ENCODE peak calls at places on chromosomes 4 and X, in six cellular contexts. C, F, U, R, G and O are unnamed samples.

GRCh38 chr4:155033604-155034003 is 174.8 kb upstream of the NPY2R start:
- DNase-seq in C (no peak), F (no peak), U (no peak), R (no peak), G (no peak), O (no peak)

GRCh38 chr4:182126567-182126966 is 116.6 kb upstream of the TENM3 start:
- DNase-seq in C (peak; percentile 60), F (no peak), U (no peak), R (no peak), G (no peak), O (no peak)

GRCh38 chr4:22643952-22644351 is 48.8 kb upstream of the GBA3 start:
- DNase-seq in C (no peak), F (no peak), U (no peak), R (no peak), G (no peak), O (no peak)

GRCh38 chr4:33283818-33284217 is 2563.6 kb downstream of the PCDH7 start:
- DNase-seq in C (no peak), F (no peak), U (no peak), R (no peak), G (no peak), O (no peak)

GRCh38 chrX:138849521-138849920 is 138.0 kb upstream of the FGF13 start:
- DNase-seq in C (no peak), F (no peak), U (no peak), R (no peak), G (no peak), O (no peak)

GRCh38 chr4:107824367-107825071 is at the start of gene SGMS2:
- DNase-seq in C (peak; percentile 84), F (peak; percentile 62), U (peak; percentile 69), R (peak; percentile 91), G (no peak), O (peak; percentile 95)

GRCh38 chrX:72027024-72027913 is 104.4 kb downstream of the RTL5 start:
- DNase-seq in C (no peak), F (no peak), U (peak; percentile 10), R (no peak), G (no peak), O (no peak)

GRCh38 chr4:38366451-38366850 is 297.5 kb upstream of the KLF3 start:
- DNase-seq in C (no peak), F (no peak), U (no peak), R (no peak), G (no peak), O (no peak)

GRCh38 chrX:4935846-4936245 is 1222.4 kb upstream of the PRKX start:
- DNase-seq in C (no peak), F (no peak), U (no peak), R (peak; percentile 6), G (no peak), O (peak; percentile 45)

DNA sequence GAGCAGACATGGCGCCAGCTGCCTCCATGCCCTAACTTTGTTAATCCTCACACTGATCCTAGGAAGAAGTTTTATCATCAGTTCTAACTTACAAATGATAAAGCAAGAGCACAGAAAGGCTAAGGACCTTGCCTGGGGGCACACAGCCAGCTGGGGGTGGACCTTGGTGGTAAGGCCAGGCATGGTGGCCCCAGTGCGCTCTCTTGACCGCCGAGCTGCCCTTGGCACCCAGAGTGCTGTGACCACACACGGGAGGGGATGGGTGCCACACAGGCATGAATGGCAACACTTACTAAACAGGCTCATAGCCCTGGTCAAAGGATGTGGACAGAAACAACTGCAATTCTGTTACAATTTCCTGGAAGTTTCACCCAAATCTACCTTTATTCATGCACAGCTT is 45.0 kb downstream of the ACOX3 start:
- DNase-seq in C (no peak), F (no peak), U (no peak), R (no peak), G (no peak), O (no peak)
- H3K14ac ChIP-seq in C (no peak overlapping the region), F (no peak overlapping the region), U (no peak overlapping the region), R (no peak overlapping the region), G (no peak overlapping the region), O (no peak overlapping the region)

DNA sequence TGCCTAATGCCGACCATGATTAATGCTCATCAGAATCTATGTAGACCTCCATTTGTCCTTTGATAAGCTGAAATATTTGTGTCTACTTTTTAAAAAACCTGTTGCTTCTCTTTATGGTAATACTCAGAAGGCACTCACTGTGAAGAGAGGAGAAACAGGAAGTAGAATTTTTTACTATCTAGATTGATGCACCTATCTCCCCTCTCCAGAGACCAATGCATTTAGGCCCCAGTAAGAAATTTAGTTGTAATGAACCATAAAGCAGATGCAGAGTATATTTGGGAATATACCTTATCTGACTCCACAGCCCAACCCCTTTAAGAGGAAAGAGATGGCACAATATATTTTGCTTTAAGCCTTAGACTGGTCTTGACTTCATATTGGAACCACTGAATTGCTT is 11.1 kb downstream of the TBL1X start:
- DNase-seq in C (no peak), F (no peak), U (no peak), R (no peak), G (no peak), O (no peak)
- H3K27ac ChIP-seq in C (no peak overlapping the region), F (no peak overlapping the region), U (no peak overlapping the region), R (no peak overlapping the region), G (no peak overlapping the region), O (no peak overlapping the region)

GRCh38 chrX:15751160-15751819 is 13.2 kb downstream of the CA5B start:
- DNase-seq in C (peak; percentile 56), F (no peak), U (no peak), R (peak; percentile 88), G (no peak), O (no peak)
- H3K14ac ChIP-seq in C (no peak overlapping the region), F (no peak overlapping the region), U (no peak overlapping the region), R (no peak overlapping the region), G (no peak overlapping the region), O (no peak overlapping the region)

DNA sequence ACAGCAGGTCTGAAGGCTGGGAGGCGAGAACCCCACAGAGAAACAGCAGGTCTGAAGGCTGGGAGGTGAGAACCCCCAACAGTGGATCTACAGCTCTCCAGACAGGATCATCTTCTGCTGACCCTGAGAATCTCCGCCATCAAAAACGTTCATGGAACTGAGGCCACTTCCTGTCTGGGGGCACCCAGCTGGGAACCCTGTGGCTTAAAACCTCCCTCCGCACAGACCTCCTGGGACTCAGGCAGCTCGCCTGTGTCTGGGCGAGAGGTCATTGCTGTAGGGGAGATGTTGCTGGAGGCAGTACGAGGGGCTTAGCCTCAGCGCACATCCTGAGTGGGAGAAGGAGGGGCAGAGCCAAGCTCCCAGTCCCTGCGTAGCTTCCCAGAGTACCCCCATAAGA is 15.1 kb upstream of the CLDN24 start:
- DNase-seq in C (no peak), F (no peak), U (no peak), R (no peak), G (no peak), O (no peak)
- H3K27ac ChIP-seq in C (no peak overlapping the region), F (no peak overlapping the region), U (no peak overlapping the region), R (no peak overlapping the region), G (no peak overlapping the region), O (no peak overlapping the region)

DNA sequence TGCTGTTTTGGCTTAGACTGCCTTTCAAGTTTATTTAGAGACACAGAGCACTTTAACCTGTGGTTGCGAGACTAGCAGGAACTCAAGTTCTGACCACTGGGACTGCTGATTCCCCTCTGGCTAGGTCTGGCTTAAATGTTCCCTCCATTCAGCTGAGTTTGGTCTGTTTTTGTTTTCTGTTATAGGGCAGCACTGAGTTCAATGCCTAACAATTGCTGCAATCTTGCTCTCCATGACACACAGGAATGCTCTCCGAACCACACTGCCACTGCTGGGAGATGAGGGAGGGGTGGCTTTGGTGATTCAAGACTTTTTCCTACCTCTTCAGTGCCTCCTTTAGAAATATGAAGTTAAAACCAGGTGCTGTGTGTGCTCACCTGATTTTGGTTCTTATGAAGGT is 106.3 kb upstream of the EOLA2 start:
- DNase-seq in C (no peak), F (no peak), U (no peak), R (peak; percentile 36), G (no peak), O (no peak)
- H3K14ac ChIP-seq in C (no peak overlapping the region), F (no peak overlapping the region), U (no peak overlapping the region), R (no peak overlapping the region), G (no peak overlapping the region), O (no peak overlapping the region)

DNA sequence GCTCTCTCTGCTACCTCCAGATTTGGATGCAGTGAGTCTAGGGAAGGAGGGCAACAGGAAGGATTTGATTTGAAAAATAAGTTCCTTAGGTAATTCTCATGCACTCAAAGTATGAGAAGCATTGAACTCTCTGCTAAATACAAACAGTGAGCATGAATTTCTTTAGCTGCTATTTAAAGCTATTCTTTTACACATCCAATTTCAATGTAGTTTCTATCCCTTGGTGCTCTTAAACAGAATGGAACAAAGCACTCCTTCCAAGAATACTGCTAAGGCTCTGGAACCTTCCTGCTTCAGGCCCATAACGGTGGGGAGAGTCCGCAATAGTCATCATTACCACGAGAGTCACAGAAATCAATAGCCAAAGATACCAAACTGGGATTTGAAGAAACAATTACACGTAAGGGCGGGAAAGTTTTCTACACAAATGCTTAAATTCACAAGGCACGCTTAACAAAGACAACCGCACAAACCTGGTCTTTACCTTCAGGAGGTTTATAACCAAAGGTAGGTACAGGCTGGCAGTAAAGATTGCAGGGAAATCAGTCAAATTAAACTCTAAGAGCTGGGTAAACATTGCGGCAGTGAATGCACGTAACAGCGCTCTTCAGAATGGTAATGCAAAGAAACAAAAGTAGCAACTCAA is 123.2 kb upstream of the NAP1L5 start:
- DNase-seq in C (peak; percentile 2), F (no peak), U (no peak), R (no peak), G (no peak), O (no peak)
- H3K27ac ChIP-seq in C (peak overlapping the region; percentile 63), F (no peak overlapping the region), U (no peak overlapping the region), R (no peak overlapping the region), G (no peak overlapping the region), O (no peak overlapping the region)

GRCh38 chrX:130186645-130187044 is 14.9 kb downstream of the RAB33A start:
- DNase-seq in C (no peak), F (no peak), U (no peak), R (no peak), G (no peak), O (no peak)

GRCh38 chrX:130184168-130184567 is 12.4 kb downstream of the RAB33A start:
- DNase-seq in C (no peak), F (no peak), U (no peak), R (no peak), G (no peak), O (no peak)

GRCh38 chrX:130179579-130180215 is 7.9 kb downstream of the RAB33A start:
- DNase-seq in C (peak; percentile 38), F (no peak), U (no peak), R (peak; percentile 40), G (no peak), O (no peak)

GRCh38 chrX:130179170-130179569 is 7.4 kb downstream of the RAB33A start:
- DNase-seq in C (no peak), F (no peak), U (no peak), R (no peak), G (no peak), O (no peak)

DNA sequence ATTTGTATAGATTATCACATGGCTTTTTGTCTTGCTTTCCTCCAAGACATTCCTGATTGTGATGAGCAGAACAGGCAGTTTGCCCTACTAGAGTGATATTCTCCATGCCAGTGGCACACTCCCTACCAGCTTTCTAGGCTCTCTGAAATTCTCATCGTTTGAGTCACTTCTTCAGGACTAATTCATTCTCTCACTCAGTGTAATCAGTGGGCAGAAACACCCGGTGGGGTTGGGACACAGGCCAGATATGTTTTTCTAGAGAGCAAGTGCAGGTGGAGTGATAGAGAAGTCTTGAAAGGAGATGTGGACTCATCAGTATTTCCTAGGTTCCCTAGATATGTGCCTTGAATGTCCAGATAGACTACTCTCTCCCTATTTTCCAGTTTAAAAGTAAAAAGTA is 13.1 kb downstream of the RAB33A start:
- DNase-seq in C (no peak), F (no peak), U (no peak), R (no peak), G (no peak), O (no peak)
- H3K14ac ChIP-seq in C (no peak overlapping the region), F (no peak overlapping the region), U (no peak overlapping the region), R (no peak overlapping the region), G (no peak overlapping the region), O (no peak overlapping the region)